ENCODE peak calls at places on chromosomes 12 and 14, in seven cellular contexts. G, J, E, N, M, O and H are unnamed samples.

GRCh38 chr12:56723889-56724659 is 1.0 kb downstream of the NACA start:
- DNase-seq in G (no peak), J (no peak), E (no peak), N (peak; percentile 41), M (no peak), O (no peak), H (no peak)

GRCh38 chr12:132105467-132105866 is 38.7 kb downstream of the DDX51 start:
- DNase-seq in G (no peak), J (no peak), E (no peak), N (no peak), M (no peak), O (no peak), H (no peak)

GRCh38 chr12:129848921-129849320 is 54.9 kb downstream of the TMEM132D start:
- DNase-seq in G (no peak), J (no peak), E (no peak), N (no peak), M (no peak), O (no peak), H (no peak)

GRCh38 chr14:76778546-76779215 is 17.4 kb downstream of the VASH1 start:
- DNase-seq in G (no peak), J (no peak), E (no peak), N (no peak), M (no peak), O (no peak), H (no peak)

GRCh38 chr12:115259968-115260806 is 576.2 kb upstream of the TBX3 start:
- DNase-seq in G (no peak), J (no peak), E (no peak), N (peak; percentile 28), M (no peak), O (no peak), H (no peak)

GRCh38 chr12:29043069-29043468 is 106.0 kb upstream of the FAR2 start:
- DNase-seq in G (no peak), J (no peak), E (no peak), N (no peak), M (no peak), O (no peak), H (no peak)

GRCh38 chr12:47832263-47832933 is 12.7 kb upstream of the HDAC7 start:
- DNase-seq in G (no peak), J (no peak), E (no peak), N (no peak), M (no peak), O (no peak), H (no peak)

GRCh38 chr12:81450920-81451739 is 308.0 kb downstream of the PPFIA2 start:
- DNase-seq in G (peak; percentile 81), J (peak; percentile 25), E (peak; percentile 56), N (peak; percentile 58), M (peak; percentile 76), O (no peak), H (peak; percentile 15)

GRCh38 chr12:53215497-53215896 is 8.4 kb upstream of the ITGB7 start:
- DNase-seq in G (no peak), J (no peak), E (no peak), N (no peak), M (no peak), O (no peak), H (no peak)

GRCh38 chr14:69519701-69520100 is 35.2 kb downstream of the PLEKHD1 start:
- DNase-seq in G (no peak), J (no peak), E (no peak), N (no peak), M (no peak), O (no peak), H (no peak)

GRCh38 chr14:60951781-60952435 is 29.0 kb downstream of the TRMT5 start:
- DNase-seq in G (no peak), J (no peak), E (no peak), N (peak; percentile 29), M (no peak), O (no peak), H (no peak)

DNA sequence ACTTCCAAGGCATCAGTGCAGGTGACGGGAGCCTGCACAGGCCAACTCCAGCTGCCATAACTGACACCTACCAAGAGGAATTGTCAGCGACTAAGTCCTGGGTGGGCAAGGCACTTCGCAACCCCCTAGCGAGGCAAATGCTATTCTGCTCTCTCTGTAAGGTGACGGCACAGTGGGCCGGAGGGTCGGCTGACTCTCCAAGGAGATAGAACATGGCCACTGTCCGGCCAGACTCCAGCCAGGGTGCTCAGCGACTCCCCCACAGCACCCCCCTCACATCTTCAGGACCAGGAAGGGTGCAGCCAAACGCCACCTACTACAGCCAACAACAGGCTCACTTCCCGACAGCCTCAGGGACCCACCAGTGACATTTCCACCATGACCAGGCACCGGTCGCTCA is 13.2 kb downstream of the RAB35 start:
- DNase-seq in G (no peak), J (no peak), E (no peak), N (no peak), M (no peak), O (no peak), H (no peak)
- TF ChIP-seq YY1 in G (no peak), J (no peak), E (no peak), N (no peak), M (no peak), O (no peak), H (no peak)

DNA sequence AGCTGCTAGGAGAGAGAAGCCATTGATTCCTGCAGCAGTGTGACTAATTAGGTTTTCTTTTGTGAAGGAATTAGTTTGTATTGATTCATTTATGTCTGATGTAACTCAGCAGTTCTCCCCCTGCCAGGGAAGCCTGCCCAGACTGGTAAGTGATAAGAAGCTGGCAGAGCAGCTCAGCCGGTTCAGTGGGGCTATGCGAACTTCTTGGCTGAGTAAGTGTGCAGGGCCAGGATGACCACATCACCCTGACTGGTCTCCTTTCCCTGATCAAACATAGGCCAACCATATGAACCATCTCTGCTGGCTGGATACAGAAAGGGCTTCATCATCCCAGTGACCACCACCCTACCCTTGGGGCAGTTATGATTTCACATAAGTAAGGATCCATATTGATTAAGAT is 107.1 kb upstream of the CCDC196 start:
- DNase-seq in G (no peak), J (no peak), E (no peak), N (no peak), M (no peak), O (no peak), H (no peak)
- TF ChIP-seq YY1 in G (no peak), J (no peak), E (no peak), N (no peak), M (no peak), O (no peak), H (no peak)

GRCh38 chr12:1346126-1346525 is 248.3 kb downstream of the FBXL14 start:
- DNase-seq in G (no peak), J (no peak), E (no peak), N (no peak), M (no peak), O (no peak), H (no peak)
- TF ChIP-seq YY1 in G (no peak), J (no peak), E (no peak), N (no peak), M (no peak), O (no peak), H (no peak)

DNA sequence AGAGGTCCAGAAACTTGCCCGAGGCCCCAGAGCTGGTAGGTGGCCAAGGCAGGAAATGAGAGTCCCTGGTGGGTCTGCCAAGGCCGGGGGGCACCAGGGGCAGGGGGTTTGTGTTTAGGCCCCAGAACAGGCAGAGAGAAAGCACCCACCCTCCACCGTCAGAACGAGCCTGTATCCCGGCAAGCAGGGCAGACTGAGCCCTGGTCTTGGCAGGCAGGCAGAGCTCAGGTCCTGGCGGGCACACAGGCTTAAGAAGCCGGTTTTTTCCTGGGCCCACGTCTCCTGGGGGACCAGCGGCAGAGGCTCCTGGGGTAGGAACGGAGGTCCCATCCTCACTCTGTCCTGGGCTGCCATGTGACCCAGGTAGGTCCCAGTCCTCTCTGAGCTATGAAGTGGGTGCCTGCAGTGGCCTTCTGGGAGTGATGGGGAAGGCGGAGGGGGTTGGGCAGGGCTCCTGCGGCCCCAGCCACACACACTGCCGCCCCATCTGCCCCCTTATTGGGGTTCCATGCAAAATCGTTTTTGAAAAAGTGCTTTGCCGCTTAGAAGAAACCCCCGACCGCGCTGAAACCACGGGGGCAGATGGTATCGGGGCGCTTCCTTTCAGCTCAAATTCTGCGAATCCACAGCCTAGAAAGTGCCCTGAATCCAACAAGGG is 24.2 kb downstream of the SH2B3 start:
- DNase-seq in G (no peak), J (no peak), E (peak; percentile 63), N (no peak), M (no peak), O (no peak), H (no peak)
- TF ChIP-seq YY1 in G (no peak), J (no peak), E (no peak), N (no peak), M (no peak), O (no peak), H (no peak)